ENCODE peak calls at places on chromosome 21, in six cellular contexts. C is neural progenitor cell, L is astrocyte, O is GM23338, A is fibroblast of lung, F is HCT116. V is an unnamed sample.

GRCh38 chr21:15005391-15005790 is 59.4 kb downstream of the NRIP1 start:
- DNase-seq in C (peak), L (no peak), O (peak), A (no peak), F (no peak), V (no peak)

GRCh38 chr21:35136586-35137254 is 87.6 kb upstream of the RUNX1 start:
- DNase-seq in C (no peak), L (peak), O (peak), A (peak), F (peak), V (peak)

GRCh38 chr21:18478513-18478912 is 74.9 kb upstream of the TMPRSS15 start:
- DNase-seq in C (no peak), L (no peak), O (no peak), A (no peak), F (no peak), V (no peak)

GRCh38 chr21:42262826-42263225 is 43.9 kb downstream of the ABCG1 start:
- DNase-seq in C (no peak), L (no peak), O (no peak), A (no peak), F (no peak), V (peak)

GRCh38 chr21:36964398-36964797 is 2.1 kb downstream of the HLCS start:
- DNase-seq in C (no peak), L (no peak), O (no peak), A (no peak), F (no peak), V (no peak)

GRCh38 chr21:42651515-42652401 is 1.7 kb upstream of the PDE9A start:
- DNase-seq in C (no peak), L (no peak), O (no peak), A (no peak), F (no peak), V (no peak)

GRCh38 chr21:28397040-28397439 is 595.6 kb downstream of the LTN1 start:
- DNase-seq in C (no peak), L (no peak), O (no peak), A (no peak), F (no peak), V (no peak)

GRCh38 chr21:14712121-14712520 is 166.0 kb upstream of the SAMSN1 start:
- DNase-seq in C (no peak), L (no peak), O (no peak), A (no peak), F (no peak), V (peak)

GRCh38 chr21:39849014-39849655 is 18.1 kb upstream of the PCP4 start:
- DNase-seq in C (no peak), L (peak), O (no peak), A (peak), F (no peak), V (no peak)

GRCh38 chr21:42161957-42162681 is 56.8 kb upstream of the ABCG1 start:
- DNase-seq in C (peak), L (no peak), O (peak), A (peak), F (no peak), V (peak)

GRCh38 chr21:40208960-40209359 is 341.7 kb downstream of the PCP4 start:
- DNase-seq in C (no peak), L (no peak), O (no peak), A (no peak), F (no peak), V (no peak)

GRCh38 chr21:27058673-27059365 is 91.9 kb upstream of the ADAMTS5 start:
- DNase-seq in C (no peak), L (no peak), O (no peak), A (no peak), F (no peak), V (no peak)

GRCh38 chr21:45350206-45350854 is 54.6 kb upstream of the COL18A1 start:
- DNase-seq in C (no peak), L (no peak), O (no peak), A (no peak), F (no peak), V (no peak)

GRCh38 chr21:45351061-45351460 is 53.9 kb upstream of the COL18A1 start:
- DNase-seq in C (no peak), L (no peak), O (no peak), A (no peak), F (no peak), V (no peak)

GRCh38 chr21:45347048-45347711 is 57.8 kb upstream of the COL18A1 start:
- DNase-seq in C (no peak), L (no peak), O (peak), A (no peak), F (no peak), V (peak)

GRCh38 chr21:45348591-45349327 is 56.2 kb upstream of the COL18A1 start:
- DNase-seq in C (peak), L (no peak), O (no peak), A (no peak), F (no peak), V (no peak)

DNA sequence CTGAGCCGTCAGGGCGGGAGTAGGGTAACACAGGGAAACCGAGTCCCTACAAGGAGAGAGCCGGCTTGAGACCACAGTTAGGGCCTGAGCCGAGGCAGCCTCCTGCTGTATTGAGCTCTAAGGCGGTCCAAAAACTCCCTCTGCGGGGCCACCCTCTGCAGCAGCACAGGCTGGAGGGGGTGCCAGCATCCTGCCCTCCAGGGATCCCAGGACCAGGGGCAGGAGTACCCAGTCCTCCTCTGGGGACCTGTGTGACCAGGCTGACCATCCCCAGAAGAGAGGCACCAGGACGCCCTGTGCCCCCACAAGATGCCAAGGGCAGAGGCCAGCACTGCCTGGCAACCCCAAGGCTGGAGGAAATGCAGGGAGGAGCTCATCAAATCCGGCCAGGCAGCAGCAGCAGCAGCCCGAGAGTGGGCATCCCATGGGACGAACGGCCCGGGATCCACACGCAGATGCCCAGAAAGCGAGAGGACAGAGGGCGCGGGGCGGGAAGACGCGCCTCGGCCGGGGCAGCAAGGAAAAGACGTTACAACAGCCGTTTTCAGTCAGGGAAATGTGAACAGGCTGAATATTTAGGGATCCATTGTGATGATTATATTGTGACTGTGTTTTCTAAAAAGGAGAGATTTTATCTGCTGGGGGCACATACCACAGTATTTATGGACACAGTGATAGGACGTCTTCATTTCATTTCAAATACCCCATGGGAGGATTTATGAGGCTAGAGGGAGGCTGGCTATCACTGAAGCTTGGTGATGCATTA is 57.1 kb upstream of the COL18A1 start:
- DNase-seq in C (no peak), L (no peak), O (no peak), A (no peak), F (no peak), V (no peak)
- TF ChIP-seq EZH2 in C (no peak), L (no peak), O (no peak), A (no peak), F (no peak), V (no peak)

DNA sequence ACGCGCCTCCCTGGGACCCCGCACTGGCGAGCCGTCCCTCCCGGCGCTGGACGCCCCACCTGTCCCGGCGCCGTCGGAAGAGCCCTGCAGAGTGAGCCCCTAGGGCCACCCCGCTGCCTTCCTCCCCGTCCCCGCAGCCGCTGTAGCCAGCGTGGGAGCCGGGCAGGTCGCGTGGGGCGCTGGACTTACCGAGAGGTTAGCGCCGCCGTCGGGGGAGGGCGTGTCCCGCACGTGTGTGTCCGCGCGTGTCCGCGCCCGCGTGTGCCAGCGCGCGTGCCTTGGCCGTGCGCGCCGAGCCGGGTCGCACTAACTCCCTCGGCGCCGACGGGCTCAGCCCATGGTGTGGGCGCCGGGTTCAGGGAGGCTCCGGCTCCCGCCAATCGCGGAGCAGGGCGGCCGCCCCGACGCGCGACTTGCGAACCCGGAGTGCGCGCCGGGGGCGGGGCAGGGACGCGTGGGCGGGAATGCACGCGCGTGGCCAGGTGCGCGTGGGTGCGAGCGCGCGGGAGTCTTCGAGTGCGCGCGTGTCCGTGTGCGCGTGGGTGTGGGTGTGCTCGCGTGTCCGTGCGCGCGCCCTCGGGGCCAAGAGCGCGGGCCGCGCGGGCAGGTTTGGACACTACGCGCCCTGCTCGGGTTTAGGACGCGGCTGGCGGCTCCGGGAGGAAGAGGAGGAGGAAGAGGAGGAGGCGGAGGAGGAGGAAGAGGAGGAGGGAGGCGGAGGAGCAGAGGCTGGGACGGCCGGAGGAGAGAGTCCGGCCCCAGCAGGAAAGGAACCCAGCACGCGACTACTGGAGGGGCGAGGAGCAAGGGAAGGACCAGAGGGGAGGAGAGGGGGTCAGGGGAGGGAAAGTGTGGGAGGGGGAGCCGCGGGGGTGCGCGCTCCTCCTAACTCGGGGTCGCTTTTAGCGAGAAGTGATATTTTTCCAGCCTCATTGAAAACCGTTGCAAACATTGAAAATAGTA is 145.1 kb upstream of the ETS2 start:
- DNase-seq in C (peak), L (no peak), O (peak), A (peak), F (no peak), V (no peak)
- TF ChIP-seq EZH2 in C (peak), L (peak), O (no peak), A (peak), F (no peak), V (no peak)

GRCh38 chr21:33031562-33031961 is 5.8 kb downstream of the OLIG2 start:
- DNase-seq in C (no peak), L (no peak), O (no peak), A (no peak), F (no peak), V (no peak)

GRCh38 chr21:33035147-33035546 is 9.4 kb downstream of the OLIG2 start:
- DNase-seq in C (no peak), L (no peak), O (no peak), A (no peak), F (no peak), V (no peak)

GRCh38 chr21:33032434-33033047 is 6.8 kb downstream of the OLIG2 start:
- DNase-seq in C (no peak), L (no peak), O (no peak), A (no peak), F (no peak), V (no peak)

GRCh38 chr21:33033094-33033951 is 7.6 kb downstream of the OLIG2 start:
- DNase-seq in C (peak), L (no peak), O (peak), A (no peak), F (no peak), V (no peak)

DNA sequence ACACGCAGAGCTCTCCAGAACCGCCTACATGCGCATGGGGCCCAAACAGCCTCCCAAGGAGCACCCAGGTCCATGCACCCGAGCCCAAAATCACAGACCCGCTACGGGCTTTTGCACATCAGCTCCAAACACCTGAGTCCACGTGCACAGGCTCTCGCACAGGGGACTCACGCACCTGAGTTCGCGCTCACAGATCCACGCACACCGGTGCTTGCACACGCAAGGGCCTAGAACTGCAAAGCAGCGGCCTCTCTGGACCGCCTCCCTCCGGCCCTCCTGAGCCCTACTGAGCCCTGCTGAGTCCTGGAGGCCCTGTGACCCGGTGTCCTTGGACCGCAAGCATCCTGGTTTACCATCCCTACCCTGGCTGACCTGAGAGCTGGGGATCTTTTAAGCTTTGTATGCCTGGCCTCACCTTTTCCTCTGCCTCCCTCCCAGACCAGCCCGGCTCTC is 8.3 kb downstream of the OLIG2 start:
- DNase-seq in C (no peak), L (no peak), O (no peak), A (no peak), F (no peak), V (no peak)
- TF ChIP-seq EZH2 in C (no peak), L (no peak), O (peak), A (no peak), F (no peak), V (no peak)

GRCh38 chr21:31557956-31558838 is 101.3 kb upstream of the SOD1 start:
- DNase-seq in C (peak), L (no peak), O (peak), A (peak), F (no peak), V (peak)
- TF ChIP-seq EZH2 in C (no peak), L (peak), O (no peak), A (peak), F (no peak), V (no peak)

DNA sequence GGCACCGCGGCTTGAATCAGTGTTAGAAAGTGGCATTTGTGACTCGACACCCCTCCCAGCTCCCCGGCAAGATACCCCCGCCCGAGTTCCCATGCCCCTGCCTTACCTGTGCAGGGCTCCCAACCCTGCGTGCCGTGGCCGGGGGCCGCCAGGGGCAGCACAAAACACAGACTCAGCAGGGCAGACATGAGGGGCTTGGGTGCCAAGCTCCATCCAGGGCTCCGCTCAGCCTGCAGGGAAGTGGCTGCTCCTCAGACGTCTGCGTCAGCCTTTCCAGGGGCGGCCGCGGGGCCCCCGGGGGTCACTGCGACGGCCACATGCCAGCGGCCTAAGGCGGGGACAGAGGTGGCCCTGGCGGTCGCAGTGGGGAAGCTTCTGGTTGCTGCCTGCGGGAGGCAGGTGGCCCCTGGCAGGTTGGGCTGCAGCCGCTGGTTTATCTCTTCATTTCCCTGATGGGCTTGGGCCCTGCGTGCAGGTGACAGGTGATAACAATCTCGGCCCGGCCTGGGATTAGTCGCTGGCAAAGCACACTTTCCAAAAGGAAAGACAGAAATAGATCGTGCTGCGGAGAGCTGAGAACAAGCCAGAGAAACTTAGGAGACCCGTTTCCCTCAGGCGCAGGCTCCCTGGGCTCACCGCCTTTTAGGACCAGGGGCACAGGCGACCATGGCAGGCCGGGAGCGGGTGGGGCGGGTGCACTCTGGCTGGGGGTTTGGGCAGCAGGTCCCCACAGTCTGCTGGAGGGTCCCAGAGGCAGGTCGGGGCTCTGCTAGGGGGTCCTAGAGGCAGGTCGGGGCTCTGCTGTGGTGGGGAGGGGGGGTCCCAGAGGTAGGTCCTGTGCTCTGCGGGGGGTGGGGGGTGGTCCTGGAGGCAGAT is at the start of gene TSPEAR:
- DNase-seq in C (peak), L (no peak), O (peak), A (no peak), F (no peak), V (no peak)
- TF ChIP-seq EZH2 in C (peak), L (peak), O (peak), A (peak), F (no peak), V (no peak)

DNA sequence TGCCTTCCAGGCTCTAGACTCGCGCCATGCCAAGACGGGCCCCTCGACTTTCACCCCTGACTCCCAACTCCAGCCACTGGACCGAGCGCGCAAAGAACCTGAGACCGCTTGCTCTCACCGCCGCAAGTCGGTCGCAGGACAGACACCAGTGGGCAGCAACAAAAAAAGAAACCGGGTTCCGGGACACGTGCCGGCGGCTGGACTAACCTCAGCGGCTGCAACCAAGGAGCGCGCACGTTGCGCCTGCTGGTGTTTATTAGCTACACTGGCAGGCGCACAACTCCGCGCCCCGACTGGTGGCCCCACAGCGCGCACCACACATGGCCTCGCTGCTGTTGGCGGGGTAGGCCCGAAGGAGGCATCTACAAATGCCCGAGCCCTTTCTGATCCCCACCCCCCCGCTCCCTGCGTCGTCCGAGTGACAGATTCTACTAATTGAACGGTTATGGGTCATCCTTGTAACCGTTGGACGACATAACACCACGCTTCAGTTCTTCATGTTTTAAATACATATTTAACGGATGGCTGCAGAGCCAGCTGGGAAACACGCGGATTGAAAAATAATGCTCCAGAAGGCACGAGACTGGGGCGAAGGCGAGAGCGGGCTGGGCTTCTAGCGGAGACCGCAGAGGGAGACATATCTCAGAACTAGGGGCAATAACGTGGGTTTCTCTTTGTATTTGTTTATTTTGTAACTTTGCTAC is 2.0 kb upstream of the OLIG2 start:
- DNase-seq in C (peak), L (no peak), O (peak), A (no peak), F (no peak), V (no peak)
- TF ChIP-seq EZH2 in C (peak), L (peak), O (peak), A (no peak), F (no peak), V (no peak)

GRCh38 chr21:16409341-16409740 is 679.6 kb downstream of the USP25 start:
- DNase-seq in C (no peak), L (peak), O (no peak), A (peak), F (no peak), V (no peak)
- TF ChIP-seq EZH2 in C (no peak), L (no peak), O (no peak), A (no peak), F (no peak), V (no peak)

GRCh38 chr21:31874817-31875216 is 2.0 kb downstream of the HUNK start:
- DNase-seq in C (peak), L (no peak), O (peak), A (no peak), F (no peak), V (no peak)

GRCh38 chr21:31873275-31873695 is 465 bp downstream of the HUNK start:
- DNase-seq in C (peak), L (no peak), O (peak), A (no peak), F (no peak), V (no peak)

GRCh38 chr21:31873696-31874599 is 1.1 kb downstream of the HUNK start:
- DNase-seq in C (peak), L (peak), O (peak), A (peak), F (no peak), V (peak)

GRCh38 chr21:31872072-31872451 is 758 bp upstream of the HUNK start:
- DNase-seq in C (no peak), L (no peak), O (peak), A (no peak), F (no peak), V (no peak)

DNA sequence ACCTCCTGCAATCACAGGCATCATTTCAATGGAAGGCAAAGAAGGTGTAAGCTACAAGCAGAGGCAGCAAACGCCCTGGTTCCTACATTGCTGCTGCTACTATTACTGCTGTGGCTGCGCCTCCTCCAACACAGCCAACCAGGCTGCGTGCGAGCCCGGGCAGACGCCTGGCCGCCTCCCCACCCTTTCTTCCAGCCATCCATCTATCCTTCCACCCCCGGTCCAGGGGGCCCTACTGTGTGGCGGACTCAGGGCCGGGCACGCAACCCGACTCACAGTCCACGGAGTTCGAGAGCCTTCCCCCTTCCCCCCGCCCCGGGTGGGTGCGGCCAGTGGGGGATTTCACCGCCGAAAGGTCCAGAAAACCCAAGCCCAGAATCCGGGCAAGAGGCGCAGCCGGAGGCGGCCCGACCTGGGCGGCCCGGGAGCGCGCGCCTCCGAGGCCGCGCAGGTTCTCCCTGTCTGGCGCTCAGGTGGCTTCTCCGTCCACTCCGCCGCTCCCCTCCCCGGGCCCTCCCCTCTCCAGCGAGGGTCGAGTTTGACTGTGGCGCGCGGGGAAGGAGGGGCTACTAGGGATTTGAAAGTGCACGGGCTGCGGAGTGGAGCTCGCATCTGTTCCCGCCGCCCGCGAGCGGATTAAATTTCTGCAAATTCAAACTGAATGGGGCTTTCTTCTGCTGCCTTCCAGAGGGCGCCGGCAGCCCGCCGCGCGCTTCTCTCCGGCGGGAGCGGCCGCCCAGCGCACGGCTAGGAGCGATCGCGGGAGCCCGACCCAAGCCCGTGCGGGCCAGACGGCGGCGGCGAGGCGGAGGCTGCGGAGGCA is at the start of gene HUNK:
- DNase-seq in C (peak), L (peak), O (peak), A (peak), F (no peak), V (no peak)
- TF ChIP-seq EZH2 in C (no peak), L (peak), O (peak), A (peak), F (no peak), V (peak)